ENCODE peak calls at places on chromosomes 13 and 19, in six cellular contexts. N, V, L, O, F and B are unnamed samples.

GRCh38 chr19:48481846-48482639 is 12.9 kb downstream of the CYTH2 start:
- DNase-seq in N (no peak), V (no peak), L (no peak), O (no peak), F (no peak), B (no peak)

GRCh38 chr19:17779281-17779930 is 15.5 kb upstream of the B3GNT3 start:
- DNase-seq in N (peak; percentile 14), V (no peak), L (no peak), O (no peak), F (peak; percentile 15), B (no peak)

GRCh38 chr19:6516018-6516658 is 14.0 kb upstream of the TUBB4A start:
- DNase-seq in N (peak; percentile 92), V (peak; percentile 51), L (peak; percentile 76), O (peak; percentile 46), F (peak; percentile 72), B (peak; percentile 33)

GRCh38 chr19:44745386-44745831 is 3.1 kb upstream of the BCL3 start:
- DNase-seq in N (no peak), V (no peak), L (peak; percentile 51), O (no peak), F (peak; percentile 80), B (no peak)

GRCh38 chr13:42814868-42815267 is 33.5 kb downstream of the FAM216B start:
- DNase-seq in N (no peak), V (no peak), L (no peak), O (no peak), F (peak; percentile 94), B (no peak)

GRCh38 chr13:43159007-43159406 is 135.6 kb downstream of the DNAJC15 start:
- DNase-seq in N (no peak), V (no peak), L (no peak), O (no peak), F (peak; percentile 71), B (no peak)

GRCh38 chr19:8526345-8527062 is 12.5 kb upstream of the ZNF414 start:
- DNase-seq in N (peak; percentile 78), V (no peak), L (no peak), O (no peak), F (peak; percentile 88), B (no peak)

GRCh38 chr13:114148521-114148855 is 16.1 kb upstream of the RASA3 start:
- DNase-seq in N (no peak), V (peak; percentile 81), L (peak; percentile 94), O (peak; percentile 80), F (no peak), B (peak; percentile 69)

GRCh38 chr19:1045247-1045603 is 5.3 kb downstream of the ABCA7 start:
- DNase-seq in N (no peak), V (peak; percentile 29), L (no peak), O (peak; percentile 71), F (no peak), B (no peak)

GRCh38 chr13:110516500-110516899 is 45.0 kb downstream of the RAB20 start:
- DNase-seq in N (no peak), V (no peak), L (peak; percentile 51), O (no peak), F (no peak), B (no peak)